ENCODE peak calls at places on chromosome 14, in nine cellular contexts. C is GM23248; P is fibroblast of mammary gland; F is CD8-positive, alpha-beta T cell; Z is H7; S is upper lobe of left lung; U is IMR-90; Q is right cardiac atrium; L is heart left ventricle. I is an unnamed sample.

GRCh38 chr14:37116933-37117844 is 55.2 kb downstream of the SLC25A21 start:
- DNase-seq in F (no peak), Z (no peak), Q (no peak), S (no peak), L (no peak), P (peak), C (peak), U (peak), I (no peak)

GRCh38 chr14:106875503-106875902 is 1349.1 kb downstream of the TMEM121 start:
- DNase-seq in Q (peak), F (no peak), Z (no peak), S (peak), U (no peak), P (no peak), C (no peak), L (no peak), I (no peak)

GRCh38 chr14:106530423-106531107 is 1004.2 kb downstream of the TMEM121 start:
- DNase-seq in U (no peak), Q (peak), Z (no peak), S (peak), C (no peak), P (no peak), L (no peak), F (no peak), I (no peak)

GRCh38 chr14:69002069-69002468 is 23.0 kb upstream of the ACTN1 start:
- DNase-seq in Z (peak), Q (peak), F (no peak), C (peak), U (no peak), P (peak), S (no peak), L (peak), I (peak)

GRCh38 chr14:90815817-90816662 is at the start of gene TTC7B:
- DNase-seq in Q (peak), S (peak), F (no peak), Z (peak), P (no peak), C (peak), U (peak), L (peak), I (no peak)

GRCh38 chr14:29282169-29282568 is 515.6 kb downstream of the FOXG1 start:
- DNase-seq in C (peak), F (no peak), L (no peak), S (no peak), Z (no peak), Q (no peak), P (peak), U (peak), I (no peak)

GRCh38 chr14:85102591-85102990 is 427.4 kb upstream of the FLRT2 start:
- DNase-seq in F (no peak), U (no peak), Q (no peak), C (no peak), L (no peak), Z (no peak), P (no peak), S (no peak), I (no peak)

GRCh38 chr14:103524002-103524785 is 1.6 kb upstream of the CKB start:
- DNase-seq in Z (peak), U (no peak), P (no peak), F (no peak), S (no peak), Q (peak), C (no peak), L (no peak), I (no peak)

GRCh38 chr14:94388027-94388895 is at the start of gene SERPINA1:
- DNase-seq in Q (no peak), S (peak), L (no peak), U (peak), F (no peak), P (peak), C (peak), Z (peak), I (no peak)

GRCh38 chr14:104383931-104384775 is 195.4 kb upstream of the C14orf180 start:
- DNase-seq in P (no peak), Z (peak), S (peak), C (no peak), Q (no peak), L (no peak), U (no peak), F (no peak), I (no peak)

GRCh38 chr14:24885410-24885913 is 164.5 kb downstream of the STXBP6 start:
- DNase-seq in U (no peak), P (no peak), S (no peak), Q (no peak), F (no peak), C (no peak), L (no peak), Z (no peak), I (no peak)

GRCh38 chr14:67582061-67582460 is 18.0 kb downstream of the PIGH start:
- DNase-seq in F (no peak), L (no peak), P (no peak), U (no peak), Z (no peak), C (no peak), S (no peak), Q (no peak), I (no peak)

GRCh38 chr14:33509927-33510535 is 440.8 kb downstream of the EGLN3 start:
- DNase-seq in S (no peak), P (peak), F (no peak), L (no peak), C (peak), U (no peak), Z (no peak), Q (no peak), I (no peak)

GRCh38 chr14:55707365-55707804 is 127.4 kb downstream of the KTN1 start:
- DNase-seq in L (no peak), S (no peak), U (peak), C (peak), Q (no peak), F (no peak), P (peak), Z (peak), I (peak)

GRCh38 chr14:102764220-102764671 is 13.0 kb upstream of the TRAF3 start:
- DNase-seq in Q (no peak), L (no peak), Z (peak), S (no peak), C (no peak), P (no peak), F (no peak), U (no peak), I (no peak)

GRCh38 chr14:25833341-25834121 is 764.3 kb downstream of the NOVA1 start:
- DNase-seq in C (peak), U (no peak), S (no peak), P (peak), Q (peak), F (no peak), Z (peak), L (no peak), I (peak)

GRCh38 chr14:101719045-101719645 is 42.4 kb upstream of the PPP2R5C start:
- DNase-seq in C (no peak), F (no peak), Z (peak), L (peak), Q (no peak), P (no peak), S (no peak), U (no peak), I (no peak)

GRCh38 chr14:33707751-33708150 is 243.1 kb downstream of the EGLN3 start:
- DNase-seq in P (no peak), Z (no peak), C (no peak), F (no peak), S (peak), Q (peak), U (no peak), L (no peak), I (no peak)

GRCh38 chr14:21307641-21308040 is 27.8 kb downstream of the RPGRIP1 start:
- DNase-seq in F (no peak), Z (no peak), Q (no peak), C (no peak), L (no peak), S (no peak), P (no peak), U (no peak), I (no peak)
- H3K4me3 ChIP-seq in F (no peak), Z (no peak), Q (no peak), C (no peak), L (no peak), S (no peak), P (no peak), U (no peak), I (peak)

GRCh38 chr14:65412881-65413738 is 580 bp downstream of the FUT8 start:
- DNase-seq in L (no peak), F (peak), U (peak), C (peak), P (peak), Z (peak), S (no peak), Q (no peak), I (no peak)

GRCh38 chr14:65408113-65408512 is 4.4 kb upstream of the FUT8 start:
- DNase-seq in F (no peak), P (no peak), Q (no peak), S (no peak), C (no peak), L (no peak), U (no peak), Z (no peak), I (no peak)

GRCh38 chr14:65412189-65412846 is at the start of gene FUT8:
- DNase-seq in U (peak), F (peak), P (peak), Q (peak), Z (peak), S (peak), C (peak), L (peak), I (peak)

GRCh38 chr14:65411656-65412188 is 808 bp upstream of the FUT8 start:
- DNase-seq in L (peak), Z (peak), U (peak), P (peak), F (peak), C (peak), S (peak), Q (peak), I (peak)

GRCh38 chr14:65410640-65411039 is 1.9 kb upstream of the FUT8 start:
- DNase-seq in U (no peak), S (no peak), C (no peak), F (no peak), P (no peak), Q (no peak), Z (no peak), L (no peak), I (no peak)
- H3K4me3 ChIP-seq in U (no peak), S (no peak), C (peak), F (no peak), P (no peak), Q (no peak), Z (no peak), L (no peak), I (no peak)

GRCh38 chr14:60221441-60221840 is 27.6 kb upstream of the PPM1A start:
- DNase-seq in P (no peak), L (no peak), F (no peak), S (no peak), Q (no peak), C (no peak), U (no peak), Z (no peak), I (no peak)
- H3K4me3 ChIP-seq in P (no peak), L (no peak), F (no peak), S (no peak), Q (no peak), C (no peak), U (no peak), Z (no peak), I (no peak)

DNA sequence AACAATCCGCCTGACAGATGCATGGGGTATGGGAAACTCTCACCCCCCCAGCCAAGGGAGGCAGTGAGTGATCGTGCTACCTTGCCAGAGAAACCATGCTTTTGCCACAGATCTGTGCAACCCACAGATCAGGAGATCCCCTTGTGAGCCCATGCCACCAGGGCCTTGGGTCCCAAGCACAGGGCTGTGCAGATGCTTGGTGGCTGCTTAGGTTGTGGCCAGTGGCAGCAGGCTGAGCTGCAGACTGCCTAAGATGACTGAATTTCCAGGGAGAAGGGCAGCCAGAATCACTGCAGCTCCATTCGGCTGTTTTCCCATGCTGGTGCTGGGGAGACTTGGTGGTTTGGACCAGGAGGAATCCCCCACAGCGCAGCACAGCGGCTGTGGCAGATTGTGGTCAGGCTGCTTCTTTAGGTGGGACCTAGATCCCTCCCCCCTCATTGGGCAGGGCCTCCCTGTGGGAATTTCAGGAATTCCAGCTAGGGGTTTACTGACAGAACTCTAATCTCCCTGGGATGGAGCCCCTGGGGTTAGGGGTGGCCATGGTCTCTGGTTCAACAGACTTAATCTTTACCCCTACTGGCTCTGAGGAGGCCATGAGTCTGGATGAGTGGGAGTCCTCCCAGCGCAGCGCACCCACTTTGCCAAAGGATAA is 264.6 kb upstream of the DAAM1 start:
- DNase-seq in Z (no peak), Q (no peak), F (no peak), U (no peak), L (no peak), P (no peak), C (no peak), S (no peak), I (no peak)
- H3K4me3 ChIP-seq in Z (no peak), Q (no peak), F (no peak), U (no peak), L (no peak), P (no peak), C (no peak), S (no peak), I (no peak)

GRCh38 chr14:74682169-74682952 is 30.5 kb downstream of the AREL1 start:
- DNase-seq in F (no peak), Z (no peak), U (no peak), S (no peak), C (no peak), L (no peak), Q (no peak), P (no peak), I (no peak)
- H3K4me3 ChIP-seq in F (no peak), Z (no peak), U (no peak), S (no peak), C (no peak), L (no peak), Q (no peak), P (no peak), I (no peak)

GRCh38 chr14:22838631-22839041 is 2.3 kb downstream of the MMP14 start:
- DNase-seq in P (peak), F (no peak), Z (peak), L (peak), S (no peak), Q (peak), U (peak), C (peak), I (no peak)
- H3K4me3 ChIP-seq in P (peak), F (no peak), Z (peak), L (peak), S (peak), Q (peak), U (peak), C (peak), I (no peak)

GRCh38 chr14:61663312-61663974 is 31.9 kb upstream of the HIF1A start:
- DNase-seq in F (no peak), L (no peak), Z (no peak), Q (no peak), S (no peak), C (no peak), U (no peak), P (no peak), I (no peak)
- H3K4me3 ChIP-seq in F (no peak), L (no peak), Z (no peak), Q (no peak), S (no peak), C (no peak), U (no peak), P (no peak), I (no peak)

GRCh38 chr14:76909266-76909665 is 83.1 kb downstream of the LRRC74A start:
- DNase-seq in C (no peak), P (no peak), Z (no peak), U (no peak), Q (no peak), F (no peak), S (no peak), L (no peak), I (peak)
- H3K4me3 ChIP-seq in C (no peak), P (no peak), Z (no peak), U (no peak), Q (no peak), F (no peak), S (no peak), L (no peak), I (no peak)

DNA sequence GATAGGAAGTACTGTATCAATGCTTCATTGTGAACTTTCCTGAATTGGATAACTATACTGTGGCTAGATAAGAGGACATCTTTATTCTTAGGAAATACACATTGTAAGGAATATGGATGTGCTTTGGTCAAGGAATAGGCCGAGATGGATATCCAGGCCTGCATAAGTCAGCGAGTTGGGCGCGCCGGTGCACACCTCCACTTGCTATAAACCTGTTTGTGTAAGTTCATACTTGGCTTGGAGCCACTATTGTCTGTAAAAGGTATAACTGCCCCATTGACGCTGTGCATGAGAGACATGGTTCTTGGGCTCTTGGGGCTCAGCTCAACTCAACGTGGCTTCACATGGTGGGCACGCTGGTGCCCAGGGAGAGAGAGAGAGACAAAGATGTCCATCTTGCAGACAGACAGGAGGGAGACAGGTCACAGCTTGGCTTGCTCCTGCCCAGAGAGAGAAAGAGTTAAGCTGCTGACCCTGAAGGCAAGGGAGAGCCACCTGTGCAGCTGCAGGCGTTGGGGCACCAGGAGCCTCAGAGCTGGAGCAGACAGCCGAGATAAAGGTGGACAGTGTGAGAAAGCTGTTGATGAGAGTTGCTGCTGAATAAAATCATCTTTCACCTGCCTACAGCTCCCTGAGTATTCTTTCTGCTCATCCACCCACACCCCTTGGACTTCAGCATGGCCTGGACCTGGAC is 34.1 kb upstream of the COCH start:
- DNase-seq in S (peak), L (no peak), P (no peak), Z (no peak), F (no peak), C (no peak), Q (no peak), U (no peak), I (no peak)
- H3K4me3 ChIP-seq in S (no peak), L (no peak), P (no peak), Z (no peak), F (no peak), C (no peak), Q (no peak), U (no peak), I (no peak)

I was measured in LNCaP clone FGC.